ENCODE peak calls at places on chromosomes 16 and 17, in five cellular contexts. One of them, this sample, is unnamed.

GRCh38 chr17:29504711-29505110 is 62.1 kb downstream of the ABHD15 start:
- DNase-seq in HCT116: no peak
- DNase-seq in H1: no peak
- DNase-seq in stomach: no peak
- DNase-seq in testis: no peak
- DNase-seq in this sample: no peak

GRCh38 chr16:11379420-11379819 is 34.2 kb downstream of the RMI2 start:
- DNase-seq in H1: no peak
- DNase-seq in testis: no peak
- DNase-seq in stomach: peak; percentile 54
- DNase-seq in HCT116: no peak
- DNase-seq in this sample: no peak

GRCh38 chr17:32771396-32771795 is 105.5 kb downstream of the MYO1D start:
- DNase-seq in HCT116: no peak
- DNase-seq in H1: no peak
- DNase-seq in stomach: no peak
- DNase-seq in testis: no peak
- DNase-seq in this sample: no peak

GRCh38 chr16:62213763-62214162 is 177.5 kb upstream of the CDH8 start:
- DNase-seq in testis: peak; percentile 46
- DNase-seq in HCT116: no peak
- DNase-seq in stomach: no peak
- DNase-seq in H1: peak; percentile 60
- DNase-seq in this sample: no peak

GRCh38 chr17:74078363-74078762 is 125.1 kb upstream of the RPL38 start:
- DNase-seq in stomach: no peak
- DNase-seq in H1: no peak
- DNase-seq in HCT116: no peak
- DNase-seq in testis: no peak
- DNase-seq in this sample: no peak

GRCh38 chr17:31493656-31494155 is 102.2 kb downstream of the RAB11FIP4 start:
- DNase-seq in stomach: no peak
- DNase-seq in HCT116: no peak
- DNase-seq in testis: no peak
- DNase-seq in H1: no peak
- DNase-seq in this sample: no peak

GRCh38 chr16:56460101-56460500 is 8.7 kb downstream of the OGFOD1 start:
- DNase-seq in stomach: no peak
- DNase-seq in testis: no peak
- DNase-seq in HCT116: no peak
- DNase-seq in H1: no peak
- DNase-seq in this sample: no peak

GRCh38 chr16:27402964-27403600 is 1.1 kb downstream of the IL21R start:
- DNase-seq in HCT116: no peak
- DNase-seq in H1: no peak
- DNase-seq in stomach: no peak
- DNase-seq in testis: no peak
- DNase-seq in this sample: no peak

GRCh38 chr16:80580109-80580832 is 39.5 kb downstream of the DYNLRB2 start:
- DNase-seq in HCT116: no peak
- DNase-seq in H1: no peak
- DNase-seq in stomach: no peak
- DNase-seq in testis: no peak
- DNase-seq in this sample: peak; percentile 28

GRCh38 chr16:4935231-4935855 is 1.6 kb downstream of the PPL start:
- DNase-seq in testis: peak; percentile 63
- DNase-seq in HCT116: no peak
- DNase-seq in stomach: peak; percentile 83
- DNase-seq in H1: no peak
- DNase-seq in this sample: peak; percentile 99

GRCh38 chr17:76995352-76996105 is 127.3 kb downstream of the MGAT5B start:
- DNase-seq in H1: no peak
- DNase-seq in testis: no peak
- DNase-seq in HCT116: no peak
- DNase-seq in stomach: no peak
- DNase-seq in this sample: no peak

GRCh38 chr17:77392376-77393273 is 251.9 kb downstream of the SEC14L1 start:
- DNase-seq in stomach: peak; percentile 63
- DNase-seq in H1: peak; percentile 71
- DNase-seq in testis: peak; percentile 90
- DNase-seq in HCT116: no peak
- DNase-seq in this sample: no peak

GRCh38 chr16:66478733-66479511 is 51.8 kb downstream of the BEAN1 start:
- DNase-seq in HCT116: peak; percentile 54
- DNase-seq in testis: peak; percentile 84
- DNase-seq in H1: peak; percentile 81
- DNase-seq in stomach: peak; percentile 81
- DNase-seq in this sample: peak; percentile 75

GRCh38 chr17:77645441-77646430 is 312.8 kb upstream of the TNRC6C start:
- DNase-seq in stomach: no peak
- DNase-seq in H1: no peak
- DNase-seq in testis: no peak
- DNase-seq in HCT116: no peak
- DNase-seq in this sample: no peak

GRCh38 chr17:71438631-71439146 is 682.1 kb upstream of the SOX9 start:
- DNase-seq in stomach: no peak
- DNase-seq in HCT116: peak; percentile 90
- DNase-seq in testis: no peak
- DNase-seq in H1: no peak
- DNase-seq in this sample: no peak

GRCh38 chr17:82232876-82233785 is 4.3 kb downstream of the SLC16A3 start:
- DNase-seq in testis: no peak
- DNase-seq in H1: no peak
- DNase-seq in stomach: no peak
- DNase-seq in HCT116: no peak
- DNase-seq in this sample: no peak

GRCh38 chr16:31440511-31441184 is 1.9 kb downstream of the ZNF843 start:
- DNase-seq in HCT116: no peak
- DNase-seq in H1: no peak
- DNase-seq in testis: no peak
- DNase-seq in stomach: no peak
- DNase-seq in this sample: no peak

GRCh38 chr16:29736112-29736511 is 9.7 kb downstream of the C16orf54 start:
- DNase-seq in testis: no peak
- DNase-seq in HCT116: no peak
- DNase-seq in stomach: no peak
- DNase-seq in H1: no peak
- DNase-seq in this sample: no peak

DNA sequence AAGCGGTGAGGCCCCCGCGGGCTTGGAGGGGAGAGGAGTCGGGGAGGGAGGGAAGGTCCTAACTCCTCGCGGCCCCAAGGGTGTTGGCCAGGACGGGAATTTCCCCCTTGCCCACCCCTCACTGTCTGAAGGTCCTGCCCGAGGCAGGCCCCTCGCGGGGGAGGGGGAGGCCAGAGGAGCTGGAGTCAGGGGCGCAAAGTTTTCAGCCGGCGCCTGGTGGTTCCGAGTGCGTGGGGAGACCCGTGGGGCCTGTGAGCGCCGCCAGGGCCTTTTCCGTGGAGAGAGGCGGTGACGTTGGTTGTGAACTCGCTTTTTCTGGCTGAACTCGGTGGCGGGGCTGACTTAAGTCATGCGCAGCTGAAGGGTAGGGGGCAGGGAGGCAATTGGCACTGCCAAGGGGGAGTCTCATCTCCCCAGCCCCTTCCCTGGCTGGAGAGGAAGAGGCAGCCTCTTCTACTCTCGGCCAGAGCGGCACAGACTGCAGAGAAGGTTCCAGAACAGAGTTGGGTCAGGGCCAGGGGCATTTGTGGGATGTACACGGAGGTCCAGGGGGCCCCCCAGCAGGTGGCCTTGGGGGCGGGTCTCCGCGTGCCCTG is 1.5 kb downstream of the CACNA1H start:
- DNase-seq in HCT116: no peak
- DNase-seq in testis: no peak
- DNase-seq in stomach: no peak
- DNase-seq in H1: no peak
- DNase-seq in this sample: no peak
- H3K4me3 ChIP-seq in HCT116: no peak overlapping the region
- H3K4me3 ChIP-seq in testis: peak overlapping the region; percentile 59
- H3K4me3 ChIP-seq in stomach: peak overlapping the region; percentile 52
- H3K4me3 ChIP-seq in H1: peak overlapping the region; percentile 65
- H3K4me3 ChIP-seq in this sample: no peak overlapping the region

DNA sequence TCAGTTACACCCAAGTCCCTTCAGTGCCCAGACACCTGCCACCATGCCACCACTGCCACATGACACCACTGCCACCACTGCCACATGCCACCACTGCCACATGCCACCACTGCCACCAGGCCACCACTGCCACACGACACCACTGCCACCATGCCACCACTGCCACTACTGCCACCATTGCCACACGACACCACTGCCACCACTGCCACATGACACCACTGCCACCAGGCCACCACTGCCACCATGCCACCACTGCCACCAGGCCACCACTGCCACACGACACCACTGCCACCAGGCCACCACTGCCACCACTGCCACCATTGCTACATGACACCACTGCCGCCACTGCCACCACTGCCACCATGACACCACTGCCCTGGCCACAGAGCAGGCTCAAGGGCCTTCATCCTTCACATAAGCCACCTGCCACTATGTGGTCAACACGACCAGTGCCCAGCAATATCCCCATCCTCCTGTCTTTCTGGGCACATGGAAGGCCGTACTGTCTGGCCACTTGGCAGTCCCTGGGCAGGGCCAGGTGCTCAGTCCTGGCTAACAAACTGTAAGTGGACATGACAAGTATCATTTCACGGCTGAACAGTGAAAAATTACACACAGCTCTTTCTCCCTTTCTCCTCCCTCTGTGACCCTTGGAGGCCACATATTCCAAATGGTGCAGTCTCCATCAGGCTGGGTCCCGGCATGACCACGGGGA is 33.1 kb downstream of the ABR start:
- DNase-seq in testis: no peak
- DNase-seq in stomach: no peak
- DNase-seq in HCT116: no peak
- DNase-seq in H1: no peak
- DNase-seq in this sample: no peak
- TF ChIP-seq POLR2A in testis: no peak
- TF ChIP-seq POLR2A in stomach: no peak
- TF ChIP-seq POLR2A in HCT116: no peak
- TF ChIP-seq POLR2A in H1: no peak
- TF ChIP-seq POLR2A in this sample: no peak

GRCh38 chr16:70715860-70716357 is 30.1 kb upstream of the MTSS2 start:
- DNase-seq in testis: peak; percentile 46
- DNase-seq in H1: no peak
- DNase-seq in HCT116: no peak
- DNase-seq in stomach: no peak
- DNase-seq in this sample: no peak
- H3K4me3 ChIP-seq in testis: no peak overlapping the region
- H3K4me3 ChIP-seq in H1: no peak overlapping the region
- H3K4me3 ChIP-seq in HCT116: no peak overlapping the region
- H3K4me3 ChIP-seq in stomach: no peak overlapping the region
- H3K4me3 ChIP-seq in this sample: no peak overlapping the region

GRCh38 chr17:409308-409847 is 56.8 kb upstream of the RPH3AL start:
- DNase-seq in H1: no peak
- DNase-seq in stomach: no peak
- DNase-seq in HCT116: no peak
- DNase-seq in testis: no peak
- DNase-seq in this sample: no peak

GRCh38 chr17:410674-411401 is 58.2 kb upstream of the RPH3AL start:
- DNase-seq in HCT116: no peak
- DNase-seq in H1: peak; percentile 52
- DNase-seq in stomach: no peak
- DNase-seq in testis: no peak
- DNase-seq in this sample: no peak

GRCh38 chr17:411416-412120 is 59.0 kb upstream of the RPH3AL start:
- DNase-seq in testis: no peak
- DNase-seq in stomach: no peak
- DNase-seq in HCT116: no peak
- DNase-seq in H1: no peak
- DNase-seq in this sample: no peak

GRCh38 chr17:412211-413015 is 59.8 kb upstream of the RPH3AL start:
- DNase-seq in HCT116: peak; percentile 21
- DNase-seq in testis: peak; percentile 64
- DNase-seq in H1: peak; percentile 54
- DNase-seq in stomach: peak; percentile 51
- DNase-seq in this sample: peak; percentile 43

GRCh38 chr17:409848-410673 is 57.5 kb upstream of the RPH3AL start:
- DNase-seq in stomach: peak; percentile 100
- DNase-seq in HCT116: peak; percentile 97
- DNase-seq in H1: peak; percentile 100
- DNase-seq in testis: peak; percentile 99
- DNase-seq in this sample: peak; percentile 99
- TF ChIP-seq POLR2A in stomach: no peak
- TF ChIP-seq POLR2A in HCT116: peak; percentile 77
- TF ChIP-seq POLR2A in H1: peak; percentile 47
- TF ChIP-seq POLR2A in testis: no peak
- TF ChIP-seq POLR2A in this sample: no peak

GRCh38 chr16:17301184-17301583 is 169.6 kb downstream of the XYLT1 start:
- DNase-seq in stomach: no peak
- DNase-seq in H1: no peak
- DNase-seq in testis: no peak
- DNase-seq in HCT116: no peak
- DNase-seq in this sample: no peak
- H3K4me3 ChIP-seq in stomach: no peak overlapping the region
- H3K4me3 ChIP-seq in H1: no peak overlapping the region
- H3K4me3 ChIP-seq in testis: no peak overlapping the region
- H3K4me3 ChIP-seq in HCT116: no peak overlapping the region
- H3K4me3 ChIP-seq in this sample: no peak overlapping the region

GRCh38 chr17:13477180-13477611 is 124.5 kb downstream of the HS3ST3A1 start:
- DNase-seq in H1: no peak
- DNase-seq in stomach: no peak
- DNase-seq in HCT116: no peak
- DNase-seq in testis: no peak
- DNase-seq in this sample: no peak
- TF ChIP-seq POLR2A in H1: no peak
- TF ChIP-seq POLR2A in stomach: no peak
- TF ChIP-seq POLR2A in HCT116: no peak
- TF ChIP-seq POLR2A in testis: no peak
- TF ChIP-seq POLR2A in this sample: no peak